ENCODE peak calls at places on chromosomes 4 and X, in ten cellular contexts. Z, E, P, C, A, T, S, B, O and V are unnamed samples.
A peak's percentile ranks its signal among the peaks of the same experiment; 100 is the strongest.

GRCh38 chrX:96846841-96847240 is 36.9 kb upstream of the RPA4 start:
- DNase-seq in O (no peak), Z (no peak), A (no peak), B (no peak), C (no peak), P (no peak), E (no peak), T (no peak), S (no peak), V (no peak)

GRCh38 chr4:154310578-154310977 is 181.0 kb downstream of the DCHS2 start:
- DNase-seq in Z (no peak), S (no peak), O (no peak), C (no peak), A (no peak), T (no peak), B (no peak), E (no peak), P (no peak), V (no peak)

GRCh38 chr4:8775751-8776355 is 95.8 kb downstream of the HMX1 start:
- DNase-seq in Z (peak; percentile 40), T (no peak), O (no peak), A (no peak), E (no peak), S (no peak), B (no peak), C (no peak), P (no peak), V (peak; percentile 14)

GRCh38 chr4:148376151-148376550 is 66.1 kb downstream of the NR3C2 start:
- DNase-seq in C (no peak), A (peak; percentile 73), E (no peak), P (no peak), B (peak; percentile 62), O (peak; percentile 54), S (peak; percentile 15), Z (no peak), T (peak; percentile 25), V (no peak)

GRCh38 chrX:45758319-45758718 is 557.6 kb upstream of the DIPK2B start:
- DNase-seq in P (no peak), E (no peak), T (no peak), Z (no peak), A (peak; percentile 71), B (peak; percentile 93), O (no peak), C (no peak), S (no peak), V (no peak)

GRCh38 chr4:78056265-78057129 is 626 bp upstream of the FRAS1 start:
- DNase-seq in A (no peak), T (peak; percentile 94), Z (peak; percentile 63), P (peak; percentile 84), B (peak; percentile 24), E (peak; percentile 59), C (peak; percentile 94), O (peak; percentile 72), S (peak; percentile 57), V (peak; percentile 63)

GRCh38 chr4:54226399-54227260 is 2.5 kb upstream of the PDGFRA start:
- DNase-seq in S (peak; percentile 66), B (peak; percentile 86), A (no peak), E (peak; percentile 81), P (peak; percentile 77), T (no peak), C (peak; percentile 52), O (no peak), Z (peak; percentile 68), V (peak; percentile 27)

GRCh38 chrX:121356850-121357171 is 309.4 kb downstream of the GLUD2 start:
- DNase-seq in E (no peak), C (no peak), T (no peak), S (no peak), P (no peak), O (no peak), Z (no peak), A (no peak), B (no peak), V (no peak)

GRCh38 chrX:8867454-8867853 is 66.3 kb upstream of the FAM9A start:
- DNase-seq in Z (no peak), T (no peak), P (no peak), C (no peak), A (no peak), S (no peak), E (no peak), O (no peak), B (peak; percentile 10), V (no peak)

GRCh38 chr4:127982445-127982844 is 17.2 kb downstream of the ABHD18 start:
- DNase-seq in Z (no peak), B (no peak), T (no peak), S (no peak), C (no peak), P (no peak), A (no peak), E (no peak), O (no peak), V (no peak)

GRCh38 chr4:127988638-127989037 is 23.4 kb downstream of the ABHD18 start:
- DNase-seq in S (no peak), E (no peak), P (no peak), O (no peak), T (no peak), A (no peak), Z (no peak), C (no peak), B (no peak), V (no peak)

DNA sequence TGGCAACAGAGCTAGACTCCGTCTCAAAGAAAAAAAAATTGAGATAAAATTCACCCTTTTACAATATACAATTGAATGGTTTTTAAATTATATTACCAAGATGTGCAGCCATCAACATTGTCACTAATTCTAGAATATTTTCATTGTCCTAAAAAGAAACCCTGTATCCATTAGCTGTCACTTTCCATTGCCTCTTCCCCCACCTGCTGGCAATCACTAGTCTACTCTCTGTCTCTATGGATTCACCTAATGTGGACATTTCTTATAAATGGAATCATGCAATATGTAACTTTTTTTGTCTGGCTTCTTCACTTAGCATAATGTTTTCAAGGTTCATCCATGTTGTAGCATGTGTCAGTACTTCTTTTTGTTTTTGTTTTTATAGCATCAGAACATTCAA is 20.8 kb downstream of the ABHD18 start:
- DNase-seq in P (no peak), C (no peak), E (no peak), Z (no peak), T (no peak), B (no peak), O (no peak), A (no peak), S (no peak), V (no peak)
- TF ChIP-seq CTCF in P (no peak), C (no peak), E (no peak), Z (no peak), T (no peak), B (no peak), O (peak; percentile 25), A (no peak), S (no peak), V (no peak)

GRCh38 chr4:38667005-38667771 is 3.2 kb downstream of the KLF3 start:
- DNase-seq in C (peak; percentile 79), S (peak; percentile 65), Z (peak; percentile 64), B (peak; percentile 99), A (peak; percentile 90), P (peak; percentile 95), E (no peak), T (peak; percentile 88), O (peak; percentile 98), V (peak; percentile 81)

GRCh38 chr4:38663801-38664703 is at the start of gene KLF3:
- DNase-seq in B (peak; percentile 82), C (peak; percentile 89), Z (peak; percentile 97), S (peak; percentile 89), T (peak; percentile 93), P (peak; percentile 97), E (peak; percentile 99), A (peak; percentile 91), O (peak; percentile 86), V (peak; percentile 98)

GRCh38 chr4:38664704-38665401 is 854 bp downstream of the KLF3 start:
- DNase-seq in C (peak; percentile 71), S (peak; percentile 52), E (peak; percentile 91), A (peak; percentile 38), P (peak; percentile 80), T (peak; percentile 73), Z (peak; percentile 77), B (peak; percentile 56), O (peak; percentile 69), V (peak; percentile 76)

GRCh38 chr4:38668203-38668602 is 4.2 kb downstream of the KLF3 start:
- DNase-seq in A (no peak), Z (no peak), O (no peak), E (no peak), C (no peak), P (no peak), B (no peak), S (no peak), T (no peak), V (no peak)

GRCh38 chr4:38665846-38666490 is 2.0 kb downstream of the KLF3 start:
- DNase-seq in Z (no peak), S (no peak), O (no peak), A (no peak), B (no peak), C (no peak), E (no peak), P (no peak), T (no peak), V (no peak)
- H3K27ac ChIP-seq in Z (peak overlapping the region; percentile 100), S (peak overlapping the region; percentile 92), O (peak overlapping the region; percentile 98), A (peak overlapping the region; percentile 91), B (peak overlapping the region; percentile 78), C (peak overlapping the region; percentile 83), E (peak overlapping the region; percentile 100), P (peak overlapping the region; percentile 96), T (peak overlapping the region; percentile 99), V (peak overlapping the region; percentile 96)

DNA sequence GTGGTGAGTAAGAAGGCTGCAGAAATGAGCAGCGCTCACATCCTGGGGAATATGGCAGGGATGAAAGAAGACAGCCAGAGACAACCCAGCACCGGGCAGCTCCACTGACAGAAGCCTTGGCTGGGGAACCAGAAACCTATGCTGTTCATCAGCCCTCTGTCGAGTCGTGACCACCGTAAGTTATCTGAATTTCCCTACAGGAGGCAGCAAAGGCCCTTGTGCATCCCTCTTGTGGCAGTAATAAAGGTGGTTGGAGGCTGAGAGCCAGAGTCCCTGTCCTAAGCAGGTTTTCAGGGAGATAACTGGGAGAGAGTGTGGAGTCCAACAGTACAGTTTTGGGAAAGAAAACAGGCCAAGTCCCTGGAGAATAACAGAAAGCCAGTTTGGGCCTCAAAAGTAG is 194.0 kb upstream of the BOD1L1 start:
- DNase-seq in E (no peak), P (no peak), A (no peak), Z (no peak), C (no peak), S (no peak), O (peak; percentile 15), T (no peak), B (no peak), V (no peak)
- TF ChIP-seq CTCF in E (no peak), P (no peak), A (no peak), Z (no peak), C (no peak), S (no peak), O (no peak), T (no peak), B (peak; percentile 13), V (no peak)

DNA sequence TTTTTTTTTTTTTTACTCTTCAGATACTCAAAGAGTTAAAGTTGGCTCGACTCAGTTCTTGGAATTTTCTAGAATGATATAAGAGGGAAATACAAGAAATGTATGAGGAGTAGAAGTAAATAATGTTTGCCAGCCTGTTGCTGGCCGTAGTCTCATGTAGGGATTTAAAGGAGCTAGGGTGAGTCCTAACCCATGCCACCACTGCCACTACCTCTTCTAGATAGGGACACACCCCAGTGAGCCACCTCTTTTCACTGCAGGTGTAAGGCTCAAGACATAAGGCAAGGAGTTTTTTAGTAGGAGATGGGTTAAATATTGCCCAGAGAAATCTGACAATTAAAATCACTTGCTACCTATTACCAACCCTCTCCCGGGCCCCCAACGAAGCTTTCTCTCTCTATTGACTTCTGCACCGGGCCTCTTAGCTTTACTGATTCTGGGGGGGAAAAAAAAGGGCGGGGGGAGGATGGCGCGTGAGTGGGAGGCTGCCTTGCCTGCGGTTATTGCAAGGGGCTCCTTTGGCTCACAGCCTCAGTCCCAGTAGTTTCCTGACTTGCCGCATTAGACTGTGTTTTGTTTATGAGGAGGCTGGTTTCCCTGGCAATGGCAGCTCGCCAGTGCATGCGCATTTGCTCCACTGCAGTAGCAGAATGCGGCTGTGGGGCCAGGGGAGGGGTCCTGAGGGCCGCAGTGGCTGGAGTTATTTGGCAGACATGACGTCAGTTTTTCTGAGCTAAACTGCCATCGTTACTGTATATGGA is 3.0 kb downstream of the LINC00632 start:
- DNase-seq in P (peak; percentile 67), E (peak; percentile 39), A (no peak), C (peak; percentile 62), O (peak; percentile 60), T (peak; percentile 4), Z (peak; percentile 68), B (peak; percentile 55), S (peak; percentile 13), V (no peak)
- H3K27ac ChIP-seq in P (no peak overlapping the region), E (no peak overlapping the region), A (peak overlapping the region; percentile 8), C (no peak overlapping the region), O (no peak overlapping the region), T (no peak overlapping the region), Z (no peak overlapping the region), B (no peak overlapping the region), S (peak overlapping the region; percentile 78), V (no peak overlapping the region)